ENCODE peak calls at places on chromosomes 3 and 15, in four cellular contexts. B is fibroblast of lung, N is neural progenitor cell, O is GM12878. H is an unnamed sample.
A peak's percentile ranks its signal among the peaks of the same experiment; 100 is the strongest.

GRCh38 chr3:140904521-140904920 is 37.1 kb upstream of the SLC25A36 start:
- DNase-seq in B (no peak), O (no peak), N (no peak), H (no peak)

GRCh38 chr3:133928136-133928893 is 32.6 kb upstream of the RAB6B start:
- DNase-seq in O (no peak), B (no peak), N (no peak), H (no peak)

GRCh38 chr15:40322531-40323238 is 807 bp upstream of the INAFM2 start:
- DNase-seq in N (no peak), O (no peak), B (no peak), H (no peak)

GRCh38 chr3:126353694-126354321 is 3.4 kb downstream of the KLF15 start:
- DNase-seq in B (no peak), N (no peak), O (no peak), H (no peak)

GRCh38 chr3:38646630-38647029 is 2.9 kb downstream of the SCN5A start:
- DNase-seq in N (peak; percentile 74), O (no peak), B (no peak), H (peak; percentile 65)

GRCh38 chr3:150050510-150050909 is 79.8 kb upstream of the PFN2 start:
- DNase-seq in O (no peak), B (no peak), N (no peak), H (no peak)

GRCh38 chr15:39642011-39642640 is 61.2 kb downstream of the THBS1 start:
- DNase-seq in N (peak; percentile 58), B (peak; percentile 93), O (no peak), H (peak; percentile 56)

GRCh38 chr3:119322523-119323400 is 28.6 kb downstream of the ARHGAP31 start:
- DNase-seq in O (peak; percentile 73), N (peak; percentile 82), B (peak; percentile 87), H (peak; percentile 83)

GRCh38 chr3:165526367-165526766 is 310.9 kb downstream of the BCHE start:
- DNase-seq in O (no peak), B (no peak), N (peak; percentile 47), H (no peak)

GRCh38 chr15:31024979-31025378 is 33.6 kb upstream of the MTMR10 start:
- DNase-seq in O (no peak), B (peak; percentile 32), N (no peak), H (peak; percentile 29)

GRCh38 chr3:52967398-52967797 is 70.0 kb upstream of the STIMATE start:
- DNase-seq in B (peak; percentile 1), N (no peak), O (no peak), H (no peak)

GRCh38 chr15:43950551-43950950 is 123.7 kb downstream of the WDR76 start:
- DNase-seq in O (no peak), N (no peak), B (no peak), H (no peak)

GRCh38 chr3:157447026-157447694 is 10.5 kb downstream of the PTX3 start:
- DNase-seq in B (peak; percentile 58), O (no peak), N (peak; percentile 17), H (peak; percentile 79)

GRCh38 chr15:100761253-100761935 is 118.2 kb upstream of the ALDH1A3 start:
- DNase-seq in O (no peak), B (no peak), N (no peak), H (no peak)

GRCh38 chr3:60948488-60948887 is 302.8 kb downstream of the FHIT start:
- DNase-seq in B (peak; percentile 13), N (no peak), O (no peak), H (no peak)

GRCh38 chr3:194053136-194053535 is 82.8 kb upstream of the HES1 start:
- DNase-seq in O (no peak), N (no peak), B (peak; percentile 20), H (no peak)

GRCh38 chr15:28123408-28124023 is 24.4 kb upstream of the OCA2 start:
- DNase-seq in B (peak; percentile 68), N (peak; percentile 83), O (no peak), H (peak; percentile 86)

GRCh38 chr3:80526153-80526552 is 758.4 kb upstream of the ROBO1 start:
- DNase-seq in N (peak; percentile 22), B (no peak), O (no peak), H (no peak)

GRCh38 chr3:169787791-169788190 is 14.6 kb downstream of the MYNN start:
- DNase-seq in N (no peak), B (no peak), O (no peak), H (no peak)

GRCh38 chr3:156207802-156208685 is 87.7 kb downstream of the KCNAB1 start:
- DNase-seq in N (no peak), O (no peak), B (peak; percentile 95), H (no peak)

GRCh38 chr3:71658131-71658530 is 67.1 kb downstream of the EIF4E3 start:
- DNase-seq in N (no peak), B (peak; percentile 71), O (no peak), H (peak; percentile 45)

GRCh38 chr3:191246628-191247027 is 47.6 kb downstream of the OSTN start:
- DNase-seq in O (no peak), B (peak; percentile 89), N (no peak), H (peak; percentile 48)

GRCh38 chr3:128343287-128344045 is 123.2 kb downstream of the DNAJB8 start:
- DNase-seq in B (peak; percentile 63), N (no peak), O (no peak), H (peak; percentile 44)

GRCh38 chr3:38253704-38254103 is 11.9 kb upstream of the SLC22A13 start:
- DNase-seq in N (no peak), B (no peak), O (no peak), H (no peak)

GRCh38 chr3:43690400-43691119 is at the start of gene ABHD5:
- DNase-seq in N (peak; percentile 99), B (peak; percentile 95), O (peak; percentile 82), H (peak; percentile 96)

GRCh38 chr15:90101130-90101968 is 919 bp downstream of the IDH2 start:
- DNase-seq in N (peak; percentile 96), B (peak; percentile 31), O (no peak), H (peak; percentile 65)

GRCh38 chr15:60128000-60128376 is 123.9 kb downstream of the FOXB1 start:
- DNase-seq in B (peak; percentile 62), O (no peak), N (peak; percentile 13), H (no peak)

GRCh38 chr15:77622212-77622941 is 10.3 kb downstream of the LINGO1 start:
- DNase-seq in N (no peak), B (no peak), O (no peak), H (no peak)

GRCh38 chr3:124860599-124860998 is 26.6 kb downstream of the ITGB5 start:
- DNase-seq in N (no peak), B (peak; percentile 99), O (no peak), H (peak; percentile 96)

GRCh38 chr15:58462973-58463663 is 31.3 kb downstream of the LIPC start:
- DNase-seq in O (no peak), N (no peak), B (no peak), H (no peak)
- H3K9ac ChIP-seq in O (no peak overlapping the region), N (no peak overlapping the region), B (no peak overlapping the region), H (no peak overlapping the region)

DNA sequence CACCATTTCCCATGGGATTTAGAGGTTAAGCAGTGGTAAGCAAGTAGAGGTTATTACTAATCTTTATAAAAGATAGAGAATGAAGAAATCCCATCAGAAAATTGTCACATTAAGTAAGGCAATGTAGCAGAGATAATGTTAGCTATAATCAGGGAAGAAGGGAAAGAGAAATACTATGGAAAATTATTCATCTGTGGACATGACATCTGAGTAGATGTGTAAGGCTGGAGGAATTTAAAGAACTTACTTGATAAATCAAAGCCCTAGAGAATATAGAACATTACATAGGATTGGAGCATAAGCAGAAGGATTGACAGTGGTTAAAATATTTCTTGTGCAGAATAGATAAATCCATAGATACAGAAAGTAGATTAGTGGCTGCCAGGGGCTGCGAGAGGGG is 553.1 kb upstream of the CBLB start:
- DNase-seq in B (peak; percentile 65), N (no peak), O (no peak), H (peak; percentile 33)
- H3K36me3 ChIP-seq in B (no peaks in the 10 kb centered on the region), N (no peaks in the 10 kb centered on the region), O (no peaks in the 10 kb centered on the region), H (no peaks in the 10 kb centered on the region)

DNA sequence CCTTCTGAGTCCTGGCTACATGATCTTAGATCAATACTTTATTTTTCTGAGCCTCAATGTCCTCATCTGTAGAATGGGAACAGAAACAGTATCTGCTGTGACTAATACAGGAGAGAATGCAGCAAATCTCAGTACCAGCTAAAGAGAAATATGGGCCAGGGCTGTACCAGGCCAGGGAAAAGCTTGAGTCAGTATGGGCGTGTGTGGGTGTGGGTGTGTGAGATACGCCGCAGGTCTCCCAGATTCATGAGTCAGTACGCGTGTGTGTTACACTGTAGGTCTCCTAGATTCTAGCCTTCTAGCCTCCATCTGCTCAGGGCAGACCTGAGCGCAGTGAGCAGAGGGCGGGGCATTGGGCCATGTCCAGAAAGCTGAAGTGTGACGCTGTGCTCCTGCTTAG is 15.2 kb downstream of the GNAI2 start:
- DNase-seq in N (no peak), O (no peak), B (peak; percentile 94), H (no peak)
- H3K4me1 ChIP-seq in N (peaks cover 9% of the 10 kb centered on the region), O (peaks cover 14% of the 10 kb centered on the region), B (peaks cover 43% of the 10 kb centered on the region), H (peaks cover 51% of the 10 kb centered on the region)

GRCh38 chr3:62542185-62542584 is 168.8 kb upstream of the FEZF2 start:
- DNase-seq in O (no peak), B (no peak), N (no peak), H (no peak)

GRCh38 chr3:62539762-62540161 is 166.4 kb upstream of the FEZF2 start:
- DNase-seq in B (no peak), O (no peak), N (no peak), H (no peak)

GRCh38 chr3:62538706-62539356 is 165.5 kb upstream of the FEZF2 start:
- DNase-seq in O (no peak), N (peak; percentile 15), B (no peak), H (no peak)
- H3K9ac ChIP-seq in O (no peak overlapping the region), N (no peak overlapping the region), B (no peak overlapping the region), H (no peak overlapping the region)

GRCh38 chr3:63936929-63937328 is 24.7 kb upstream of the SCAANT1 start:
- DNase-seq in O (no peak), B (no peak), N (no peak), H (no peak)
- H3K36me3 ChIP-seq in O (no peaks in the 10 kb centered on the region), B (no peaks in the 10 kb centered on the region), N (no peaks in the 10 kb centered on the region), H (peaks cover 6% of the 10 kb centered on the region)

GRCh38 chr3:112123548-112123947 is 9.5 kb downstream of the GCSAM start:
- DNase-seq in N (no peak), B (no peak), O (no peak), H (no peak)
- H3K4me1 ChIP-seq in N (peaks cover 53% of the 10 kb centered on the region), B (no peaks in the 10 kb centered on the region), O (peaks cover 83% of the 10 kb centered on the region), H (peaks cover 7% of the 10 kb centered on the region)

H was measured in adipocyte.